ENCODE peak calls at places on chromosomes 11 and 22, in nine cellular contexts. One of them, this sample, is unnamed.

GRCh38 chr22:24730864-24731263 is 43.7 kb downstream of the PIWIL3 start:
- DNase-seq in endodermal cell: peak; percentile 66
- DNase-seq in neuronal stem cell: no peak
- DNase-seq in SK-N-SH: no peak
- DNase-seq in fibroblast of lung: no peak
- DNase-seq in endothelial cell of umbilical vein: no peak
- DNase-seq in mesendoderm: peak; percentile 85
- DNase-seq in colonic mucosa: no peak
- DNase-seq in IMR-90: no peak
- DNase-seq in this sample: no peak

GRCh38 chr11:8260202-8260996 is 3.3 kb downstream of the LMO1 start:
- DNase-seq in endodermal cell: peak; percentile 34
- DNase-seq in neuronal stem cell: no peak
- DNase-seq in SK-N-SH: no peak
- DNase-seq in fibroblast of lung: no peak
- DNase-seq in endothelial cell of umbilical vein: no peak
- DNase-seq in mesendoderm: no peak
- DNase-seq in colonic mucosa: no peak
- DNase-seq in IMR-90: no peak
- DNase-seq in this sample: no peak

GRCh38 chr11:9748361-9748970 is 84.6 kb downstream of the SWAP70 start:
- DNase-seq in endodermal cell: peak; percentile 77
- DNase-seq in neuronal stem cell: no peak
- DNase-seq in SK-N-SH: peak; percentile 70
- DNase-seq in fibroblast of lung: peak; percentile 83
- DNase-seq in endothelial cell of umbilical vein: peak; percentile 81
- DNase-seq in mesendoderm: peak; percentile 87
- DNase-seq in colonic mucosa: peak; percentile 55
- DNase-seq in IMR-90: peak; percentile 79
- DNase-seq in this sample: no peak

GRCh38 chr22:43539572-43540533 is 128.0 kb downstream of the MPPED1 start:
- DNase-seq in endodermal cell: no peak
- DNase-seq in neuronal stem cell: no peak
- DNase-seq in SK-N-SH: no peak
- DNase-seq in fibroblast of lung: no peak
- DNase-seq in endothelial cell of umbilical vein: no peak
- DNase-seq in mesendoderm: no peak
- DNase-seq in colonic mucosa: no peak
- DNase-seq in IMR-90: no peak
- DNase-seq in this sample: no peak

GRCh38 chr11:12245091-12245490 is 132.3 kb upstream of the PARVA start:
- DNase-seq in endodermal cell: no peak
- DNase-seq in neuronal stem cell: no peak
- DNase-seq in SK-N-SH: no peak
- DNase-seq in fibroblast of lung: no peak
- DNase-seq in endothelial cell of umbilical vein: no peak
- DNase-seq in mesendoderm: no peak
- DNase-seq in colonic mucosa: no peak
- DNase-seq in IMR-90: no peak
- DNase-seq in this sample: no peak

GRCh38 chr11:889686-890475 is 20.7 kb downstream of the CHID1 start:
- DNase-seq in endodermal cell: peak; percentile 77
- DNase-seq in neuronal stem cell: no peak
- DNase-seq in SK-N-SH: no peak
- DNase-seq in fibroblast of lung: no peak
- DNase-seq in endothelial cell of umbilical vein: no peak
- DNase-seq in mesendoderm: no peak
- DNase-seq in colonic mucosa: no peak
- DNase-seq in IMR-90: no peak
- DNase-seq in this sample: no peak

GRCh38 chr11:134032501-134033091 is 36.3 kb upstream of the JAM3 start:
- DNase-seq in endodermal cell: peak; percentile 63
- DNase-seq in neuronal stem cell: no peak
- DNase-seq in SK-N-SH: no peak
- DNase-seq in fibroblast of lung: no peak
- DNase-seq in endothelial cell of umbilical vein: no peak
- DNase-seq in mesendoderm: no peak
- DNase-seq in colonic mucosa: peak; percentile 31
- DNase-seq in IMR-90: no peak
- DNase-seq in this sample: no peak

GRCh38 chr11:19460718-19461405 is 220.1 kb upstream of the E2F8 start:
- DNase-seq in endodermal cell: no peak
- DNase-seq in neuronal stem cell: no peak
- DNase-seq in SK-N-SH: peak; percentile 34
- DNase-seq in fibroblast of lung: peak; percentile 13
- DNase-seq in endothelial cell of umbilical vein: no peak
- DNase-seq in mesendoderm: no peak
- DNase-seq in colonic mucosa: peak; percentile 34
- DNase-seq in IMR-90: peak; percentile 15
- DNase-seq in this sample: no peak

GRCh38 chr11:118663381-118663780 is 16.1 kb downstream of the TREH start:
- DNase-seq in endodermal cell: no peak
- DNase-seq in neuronal stem cell: no peak
- DNase-seq in SK-N-SH: no peak
- DNase-seq in fibroblast of lung: no peak
- DNase-seq in endothelial cell of umbilical vein: no peak
- DNase-seq in mesendoderm: no peak
- DNase-seq in colonic mucosa: no peak
- DNase-seq in IMR-90: no peak
- DNase-seq in this sample: no peak

GRCh38 chr11:62472063-62472884 is 53.4 kb downstream of the SCGB1A1 start:
- DNase-seq in endodermal cell: no peak
- DNase-seq in neuronal stem cell: no peak
- DNase-seq in SK-N-SH: peak; percentile 40
- DNase-seq in fibroblast of lung: peak; percentile 74
- DNase-seq in endothelial cell of umbilical vein: no peak
- DNase-seq in mesendoderm: peak; percentile 60
- DNase-seq in colonic mucosa: no peak
- DNase-seq in IMR-90: peak; percentile 59
- DNase-seq in this sample: no peak

GRCh38 chr11:129608711-129609110 is 206.9 kb upstream of the TMEM45B start:
- DNase-seq in endodermal cell: no peak
- DNase-seq in neuronal stem cell: no peak
- DNase-seq in SK-N-SH: no peak
- DNase-seq in fibroblast of lung: no peak
- DNase-seq in endothelial cell of umbilical vein: no peak
- DNase-seq in mesendoderm: no peak
- DNase-seq in colonic mucosa: no peak
- DNase-seq in IMR-90: no peak
- DNase-seq in this sample: peak; percentile 75

GRCh38 chr22:31861226-31861840 is 83.0 kb upstream of the YWHAH start:
- DNase-seq in endodermal cell: no peak
- DNase-seq in neuronal stem cell: no peak
- DNase-seq in SK-N-SH: no peak
- DNase-seq in fibroblast of lung: no peak
- DNase-seq in endothelial cell of umbilical vein: no peak
- DNase-seq in mesendoderm: no peak
- DNase-seq in colonic mucosa: no peak
- DNase-seq in IMR-90: peak; percentile 40
- DNase-seq in this sample: no peak

GRCh38 chr11:112364962-112365481 is 104.4 kb upstream of the PLET1 start:
- DNase-seq in endodermal cell: no peak
- DNase-seq in neuronal stem cell: no peak
- DNase-seq in SK-N-SH: peak; percentile 49
- DNase-seq in fibroblast of lung: peak; percentile 95
- DNase-seq in endothelial cell of umbilical vein: peak; percentile 27
- DNase-seq in mesendoderm: no peak
- DNase-seq in colonic mucosa: no peak
- DNase-seq in IMR-90: peak; percentile 99
- DNase-seq in this sample: peak; percentile 4

DNA sequence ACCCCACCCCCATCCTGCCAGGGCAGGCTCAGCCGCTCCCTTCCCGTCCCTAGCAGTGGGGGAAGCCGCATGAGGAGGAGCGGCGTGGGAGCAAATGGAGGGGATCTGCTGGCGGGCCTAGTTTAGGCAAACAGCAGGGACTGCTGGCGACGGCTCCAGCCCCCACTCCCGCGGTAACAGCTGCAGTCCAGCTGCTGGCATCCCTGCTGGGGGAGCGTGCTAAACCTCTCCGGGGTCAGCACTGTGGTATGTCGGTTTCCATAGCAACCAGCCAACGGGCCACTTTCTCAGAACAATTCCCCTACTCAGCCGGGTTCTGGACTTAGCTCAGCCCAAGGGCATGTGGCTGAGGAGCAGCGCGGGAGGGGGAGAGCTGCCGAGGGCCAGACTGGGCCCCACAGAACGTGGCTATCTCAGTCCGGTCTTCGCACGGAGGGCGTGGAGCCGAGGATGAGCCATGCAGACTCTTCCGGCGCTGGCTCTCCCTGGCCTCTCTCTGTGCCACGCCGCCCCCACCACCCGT is 98.8 kb downstream of the PKNOX2 start:
- DNase-seq in endodermal cell: peak; percentile 95
- DNase-seq in neuronal stem cell: peak; percentile 94
- DNase-seq in SK-N-SH: peak; percentile 83
- DNase-seq in fibroblast of lung: peak; percentile 99
- DNase-seq in endothelial cell of umbilical vein: peak; percentile 53
- DNase-seq in mesendoderm: peak; percentile 100
- DNase-seq in colonic mucosa: peak; percentile 36
- DNase-seq in IMR-90: peak; percentile 100
- DNase-seq in this sample: no peak
- H3K9ac ChIP-seq in endodermal cell: peak overlapping the region; percentile 56
- H3K9ac ChIP-seq in neuronal stem cell: peak overlapping the region; percentile 33
- H3K9ac ChIP-seq in SK-N-SH: no peak overlapping the region
- H3K9ac ChIP-seq in fibroblast of lung: peak overlapping the region; percentile 51
- H3K9ac ChIP-seq in endothelial cell of umbilical vein: no peak overlapping the region
- H3K9ac ChIP-seq in mesendoderm: peak overlapping the region; percentile 16
- H3K9ac ChIP-seq in colonic mucosa: no peak overlapping the region
- H3K9ac ChIP-seq in IMR-90: peak overlapping the region; percentile 63
- H3K9ac ChIP-seq in this sample: no peak overlapping the region

GRCh38 chr11:68505596-68505995 is 45.0 kb downstream of the PPP6R3 start:
- DNase-seq in endodermal cell: no peak
- DNase-seq in neuronal stem cell: no peak
- DNase-seq in SK-N-SH: no peak
- DNase-seq in fibroblast of lung: no peak
- DNase-seq in endothelial cell of umbilical vein: no peak
- DNase-seq in mesendoderm: no peak
- DNase-seq in colonic mucosa: no peak
- DNase-seq in IMR-90: peak; percentile 42
- DNase-seq in this sample: no peak

GRCh38 chr11:68506908-68507307 is 46.4 kb downstream of the PPP6R3 start:
- DNase-seq in endodermal cell: no peak
- DNase-seq in neuronal stem cell: no peak
- DNase-seq in SK-N-SH: no peak
- DNase-seq in fibroblast of lung: no peak
- DNase-seq in endothelial cell of umbilical vein: no peak
- DNase-seq in mesendoderm: peak; percentile 24
- DNase-seq in colonic mucosa: no peak
- DNase-seq in IMR-90: no peak
- DNase-seq in this sample: no peak

GRCh38 chr11:68504432-68505066 is 44.0 kb downstream of the PPP6R3 start:
- DNase-seq in endodermal cell: no peak
- DNase-seq in neuronal stem cell: no peak
- DNase-seq in SK-N-SH: no peak
- DNase-seq in fibroblast of lung: no peak
- DNase-seq in endothelial cell of umbilical vein: no peak
- DNase-seq in mesendoderm: no peak
- DNase-seq in colonic mucosa: no peak
- DNase-seq in IMR-90: no peak
- DNase-seq in this sample: no peak

GRCh38 chr11:68509105-68509504 is 48.6 kb downstream of the PPP6R3 start:
- DNase-seq in endodermal cell: no peak
- DNase-seq in neuronal stem cell: no peak
- DNase-seq in SK-N-SH: peak; percentile 24
- DNase-seq in fibroblast of lung: no peak
- DNase-seq in endothelial cell of umbilical vein: no peak
- DNase-seq in mesendoderm: no peak
- DNase-seq in colonic mucosa: no peak
- DNase-seq in IMR-90: peak; percentile 11
- DNase-seq in this sample: no peak

GRCh38 chr11:68508425-68508824 is 47.9 kb downstream of the PPP6R3 start:
- DNase-seq in endodermal cell: no peak
- DNase-seq in neuronal stem cell: no peak
- DNase-seq in SK-N-SH: no peak
- DNase-seq in fibroblast of lung: no peak
- DNase-seq in endothelial cell of umbilical vein: no peak
- DNase-seq in mesendoderm: no peak
- DNase-seq in colonic mucosa: no peak
- DNase-seq in IMR-90: peak; percentile 36
- DNase-seq in this sample: no peak
- H3K9ac ChIP-seq in endodermal cell: no peak overlapping the region
- H3K9ac ChIP-seq in neuronal stem cell: no peak overlapping the region
- H3K9ac ChIP-seq in SK-N-SH: no peak overlapping the region
- H3K9ac ChIP-seq in fibroblast of lung: no peak overlapping the region
- H3K9ac ChIP-seq in endothelial cell of umbilical vein: no peak overlapping the region
- H3K9ac ChIP-seq in mesendoderm: no peak overlapping the region
- H3K9ac ChIP-seq in colonic mucosa: no peak overlapping the region
- H3K9ac ChIP-seq in IMR-90: no peak overlapping the region
- H3K9ac ChIP-seq in this sample: no peak overlapping the region

GRCh38 chr11:81394324-81394723 is 1339.3 kb downstream of the FAM181B start:
- DNase-seq in endodermal cell: no peak
- DNase-seq in neuronal stem cell: no peak
- DNase-seq in SK-N-SH: no peak
- DNase-seq in fibroblast of lung: no peak
- DNase-seq in endothelial cell of umbilical vein: no peak
- DNase-seq in mesendoderm: peak; percentile 19
- DNase-seq in colonic mucosa: no peak
- DNase-seq in IMR-90: no peak
- DNase-seq in this sample: no peak
- H3K9ac ChIP-seq in endodermal cell: no peak overlapping the region
- H3K9ac ChIP-seq in neuronal stem cell: no peak overlapping the region
- H3K9ac ChIP-seq in SK-N-SH: no peak overlapping the region
- H3K9ac ChIP-seq in fibroblast of lung: no peak overlapping the region
- H3K9ac ChIP-seq in endothelial cell of umbilical vein: no peak overlapping the region
- H3K9ac ChIP-seq in mesendoderm: no peak overlapping the region
- H3K9ac ChIP-seq in colonic mucosa: no peak overlapping the region
- H3K9ac ChIP-seq in IMR-90: no peak overlapping the region
- H3K9ac ChIP-seq in this sample: no peak overlapping the region

GRCh38 chr11:132627981-132628380 is 904.3 kb downstream of the OPCML start:
- DNase-seq in endodermal cell: no peak
- DNase-seq in neuronal stem cell: no peak
- DNase-seq in SK-N-SH: no peak
- DNase-seq in fibroblast of lung: no peak
- DNase-seq in endothelial cell of umbilical vein: no peak
- DNase-seq in mesendoderm: no peak
- DNase-seq in colonic mucosa: no peak
- DNase-seq in IMR-90: no peak
- DNase-seq in this sample: no peak

GRCh38 chr11:132626446-132626845 is 905.9 kb downstream of the OPCML start:
- DNase-seq in endodermal cell: no peak
- DNase-seq in neuronal stem cell: no peak
- DNase-seq in SK-N-SH: no peak
- DNase-seq in fibroblast of lung: no peak
- DNase-seq in endothelial cell of umbilical vein: no peak
- DNase-seq in mesendoderm: no peak
- DNase-seq in colonic mucosa: no peak
- DNase-seq in IMR-90: no peak
- DNase-seq in this sample: no peak

GRCh38 chr11:132632641-132633124 is 899.6 kb downstream of the OPCML start:
- DNase-seq in endodermal cell: no peak
- DNase-seq in neuronal stem cell: no peak
- DNase-seq in SK-N-SH: peak; percentile 39
- DNase-seq in fibroblast of lung: peak; percentile 96
- DNase-seq in endothelial cell of umbilical vein: peak; percentile 28
- DNase-seq in mesendoderm: peak; percentile 49
- DNase-seq in colonic mucosa: no peak
- DNase-seq in IMR-90: peak; percentile 99
- DNase-seq in this sample: peak; percentile 62

DNA sequence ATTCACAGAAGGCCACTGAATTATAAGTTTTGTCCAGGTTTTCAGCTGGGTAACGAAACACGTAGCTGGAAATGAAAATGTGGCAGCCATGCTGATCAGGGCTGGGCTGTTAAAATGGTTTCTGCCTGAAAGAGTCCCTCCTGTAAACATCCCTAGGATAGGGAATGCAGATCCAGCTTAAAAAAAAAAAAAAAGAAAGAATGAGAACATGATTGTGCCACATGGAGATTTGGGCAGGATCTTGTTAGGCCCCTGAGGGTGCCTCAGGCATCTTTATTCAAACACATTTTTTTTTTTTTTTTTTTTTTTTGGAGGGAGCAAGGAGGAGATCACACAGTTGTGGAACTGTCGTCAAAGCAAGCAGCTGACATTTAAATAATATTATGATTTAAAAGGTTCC is 900.3 kb downstream of the OPCML start:
- DNase-seq in endodermal cell: no peak
- DNase-seq in neuronal stem cell: no peak
- DNase-seq in SK-N-SH: peak; percentile 16
- DNase-seq in fibroblast of lung: peak; percentile 12
- DNase-seq in endothelial cell of umbilical vein: no peak
- DNase-seq in mesendoderm: no peak
- DNase-seq in colonic mucosa: no peak
- DNase-seq in IMR-90: peak; percentile 8
- DNase-seq in this sample: no peak
- H3K9ac ChIP-seq in endodermal cell: no peak overlapping the region
- H3K9ac ChIP-seq in neuronal stem cell: no peak overlapping the region
- H3K9ac ChIP-seq in SK-N-SH: peak overlapping the region; percentile 51
- H3K9ac ChIP-seq in fibroblast of lung: no peak overlapping the region
- H3K9ac ChIP-seq in endothelial cell of umbilical vein: no peak overlapping the region
- H3K9ac ChIP-seq in mesendoderm: no peak overlapping the region
- H3K9ac ChIP-seq in colonic mucosa: no peak overlapping the region
- H3K9ac ChIP-seq in IMR-90: no peak overlapping the region
- H3K9ac ChIP-seq in this sample: no peak overlapping the region